ENCODE peak calls at places on chromosomes 3 and 15, in nine cellular contexts. One of them, this sample, is unnamed.

GRCh38 chr3:110243081-110243480 is 828.5 kb upstream of the NECTIN3 start:
- DNase-seq in esophagus squamous epithelium: no peak
- DNase-seq in psoas muscle: no peak
- DNase-seq in caudate nucleus: no peak
- DNase-seq in H4: peak; percentile 24
- DNase-seq in activated naive CD4-positive, alpha-beta T cell: no peak
- DNase-seq in fibroblast of lung: peak; percentile 80
- DNase-seq in right atrium auricular region: no peak
- DNase-seq in endodermal cell: no peak
- DNase-seq in this sample: no peak

GRCh38 chr15:42491540-42492225 is 742 bp upstream of the ZNF106 start:
- DNase-seq in caudate nucleus: no peak
- DNase-seq in fibroblast of lung: peak; percentile 48
- DNase-seq in activated naive CD4-positive, alpha-beta T cell: no peak
- DNase-seq in psoas muscle: no peak
- DNase-seq in H4: no peak
- DNase-seq in esophagus squamous epithelium: no peak
- DNase-seq in endodermal cell: no peak
- DNase-seq in right atrium auricular region: no peak
- DNase-seq in this sample: no peak

GRCh38 chr15:57476533-57476975 is 100.2 kb downstream of the CGNL1 start:
- DNase-seq in right atrium auricular region: no peak
- DNase-seq in esophagus squamous epithelium: no peak
- DNase-seq in psoas muscle: no peak
- DNase-seq in caudate nucleus: no peak
- DNase-seq in H4: peak; percentile 18
- DNase-seq in activated naive CD4-positive, alpha-beta T cell: no peak
- DNase-seq in endodermal cell: no peak
- DNase-seq in fibroblast of lung: peak; percentile 32
- DNase-seq in this sample: no peak

GRCh38 chr15:89450076-89451006 is 46.0 kb downstream of the RHCG start:
- DNase-seq in caudate nucleus: no peak
- DNase-seq in esophagus squamous epithelium: no peak
- DNase-seq in fibroblast of lung: no peak
- DNase-seq in endodermal cell: peak; percentile 79
- DNase-seq in activated naive CD4-positive, alpha-beta T cell: no peak
- DNase-seq in psoas muscle: no peak
- DNase-seq in H4: no peak
- DNase-seq in right atrium auricular region: no peak
- DNase-seq in this sample: no peak

GRCh38 chr15:42409011-42409410 is 49.7 kb downstream of the CAPN3 start:
- DNase-seq in caudate nucleus: no peak
- DNase-seq in H4: no peak
- DNase-seq in endodermal cell: no peak
- DNase-seq in psoas muscle: no peak
- DNase-seq in esophagus squamous epithelium: no peak
- DNase-seq in activated naive CD4-positive, alpha-beta T cell: no peak
- DNase-seq in fibroblast of lung: no peak
- DNase-seq in right atrium auricular region: no peak
- DNase-seq in this sample: no peak

GRCh38 chr3:32399030-32399620 is 7.5 kb downstream of the CMTM7 start:
- DNase-seq in H4: peak; percentile 14
- DNase-seq in activated naive CD4-positive, alpha-beta T cell: no peak
- DNase-seq in right atrium auricular region: no peak
- DNase-seq in fibroblast of lung: peak; percentile 77
- DNase-seq in caudate nucleus: no peak
- DNase-seq in esophagus squamous epithelium: no peak
- DNase-seq in endodermal cell: no peak
- DNase-seq in psoas muscle: no peak
- DNase-seq in this sample: no peak

GRCh38 chr3:23713641-23714040 is 92.1 kb upstream of the UBE2E1 start:
- DNase-seq in right atrium auricular region: no peak
- DNase-seq in endodermal cell: no peak
- DNase-seq in esophagus squamous epithelium: no peak
- DNase-seq in activated naive CD4-positive, alpha-beta T cell: no peak
- DNase-seq in fibroblast of lung: peak; percentile 18
- DNase-seq in caudate nucleus: no peak
- DNase-seq in H4: no peak
- DNase-seq in psoas muscle: no peak
- DNase-seq in this sample: no peak

GRCh38 chr3:120344349-120344748 is 4.8 kb downstream of the LRRC58 start:
- DNase-seq in fibroblast of lung: peak; percentile 6
- DNase-seq in esophagus squamous epithelium: no peak
- DNase-seq in activated naive CD4-positive, alpha-beta T cell: no peak
- DNase-seq in right atrium auricular region: no peak
- DNase-seq in H4: no peak
- DNase-seq in psoas muscle: no peak
- DNase-seq in endodermal cell: no peak
- DNase-seq in caudate nucleus: no peak
- DNase-seq in this sample: no peak

This sample was measured in SIG-M5.